ENCODE peak calls at places on chromosomes 5 and 9, in eight cellular contexts. X, R, F, E, V, S, Y and N are unnamed samples.

GRCh38 chr5:72788851-72789505 is 27.5 kb upstream of the TNPO1 start:
- DNase-seq in X (peak), R (no peak), F (no peak), E (peak), V (peak), S (no peak), Y (peak), N (no peak)

GRCh38 chr5:147668385-147668784 is 114.1 kb downstream of the JAKMIP2 start:
- DNase-seq in X (no peak), R (no peak), F (peak), E (no peak), V (no peak), S (no peak), Y (no peak), N (no peak)

GRCh38 chr9:112069318-112070169 is 105.6 kb downstream of the SUSD1 start:
- DNase-seq in X (no peak), R (no peak), F (no peak), E (peak), V (no peak), S (no peak), Y (peak), N (no peak)

GRCh38 chr5:179230061-179230461 is 115.2 kb downstream of the ADAMTS2 start:
- DNase-seq in X (no peak), R (no peak), F (no peak), E (no peak), V (no peak), S (no peak), Y (no peak), N (no peak)

GRCh38 chr5:132865668-132866341 is 464 bp downstream of the GDF9 start:
- DNase-seq in X (no peak), R (no peak), F (no peak), E (no peak), V (no peak), S (no peak), Y (no peak), N (no peak)

GRCh38 chr5:135950611-135951010 is 4.2 kb downstream of the LECT2 start:
- DNase-seq in X (no peak), R (no peak), F (no peak), E (peak), V (no peak), S (no peak), Y (no peak), N (no peak)

GRCh38 chr9:126538550-126538949 is 75.2 kb upstream of the LMX1B start:
- DNase-seq in X (no peak), R (no peak), F (no peak), E (no peak), V (no peak), S (no peak), Y (no peak), N (no peak)

GRCh38 chr5:118968925-118969375 is 19.4 kb downstream of the DTWD2 start:
- DNase-seq in X (peak), R (no peak), F (no peak), E (peak), V (peak), S (no peak), Y (no peak), N (no peak)

GRCh38 chr5:10981927-10982326 is 220.9 kb upstream of the DAP start:
- DNase-seq in X (no peak), R (no peak), F (no peak), E (no peak), V (no peak), S (no peak), Y (no peak), N (no peak)